ENCODE peak calls at places on chromosome 3, in eight cellular contexts. N is neural progenitor cell; H is PC-9; Z is CD4-positive, CD25-positive, alpha-beta regulatory T cell; A is heart left ventricle; C is A673; L is Caco-2; S is CD8-positive, alpha-beta T cell. Y is an unnamed sample. For H3K4me1 and H3K36me3, the result is how much of the 10 kb centered on the place peaks cover.

GRCh38 chr3:11370961-11371360 is 98.8 kb downstream of the ATG7 start:
- DNase-seq in Z (no peak), N (no peak), L (no peak), H (no peak), C (no peak), A (no peak), S (no peak), Y (no peak)

GRCh38 chr3:123357275-123357674 is 91.6 kb downstream of the ADCY5 start:
- DNase-seq in S (no peak), N (no peak), H (no peak), Z (no peak), A (no peak), L (no peak), C (no peak), Y (no peak)

GRCh38 chr3:103644450-103644849 is 1209.6 kb downstream of the ZPLD1 start:
- DNase-seq in N (no peak), S (no peak), A (no peak), H (no peak), L (no peak), C (no peak), Z (no peak), Y (no peak)

GRCh38 chr3:151976211-151977050 is 103.0 kb downstream of the SUCNR1 start:
- DNase-seq in H (peak), S (no peak), A (no peak), L (no peak), Z (no peak), C (peak), N (no peak), Y (no peak)

GRCh38 chr3:62134061-62134496 is 239.3 kb downstream of the FEZF2 start:
- DNase-seq in L (no peak), H (peak), Z (no peak), C (peak), N (no peak), A (peak), S (no peak), Y (peak)

GRCh38 chr3:194133661-194134230 is 2.2 kb upstream of the HES1 start:
- DNase-seq in S (no peak), H (peak), L (peak), Z (no peak), C (peak), A (peak), N (no peak), Y (peak)

GRCh38 chr3:94772402-94772801 is 709.5 kb downstream of the NSUN3 start:
- DNase-seq in L (no peak), Z (no peak), C (no peak), N (no peak), A (no peak), H (no peak), S (no peak), Y (no peak)

GRCh38 chr3:13221491-13221890 is 148.3 kb upstream of the IQSEC1 start:
- DNase-seq in L (no peak), N (no peak), C (no peak), S (no peak), H (no peak), Z (no peak), A (no peak), Y (no peak)

GRCh38 chr3:148344522-148344921 is 353.2 kb upstream of the AGTR1 start:
- DNase-seq in L (no peak), C (no peak), Z (no peak), N (no peak), H (no peak), A (no peak), S (no peak), Y (no peak)

GRCh38 chr3:13776253-13777050 is 103.4 kb downstream of the WNT7A start:
- DNase-seq in H (no peak), A (no peak), Z (no peak), L (no peak), S (no peak), N (no peak), C (no peak), Y (no peak)

GRCh38 chr3:156674911-156675743 is 737 bp downstream of the TIPARP start:
- DNase-seq in L (peak), C (peak), S (peak), N (peak), Z (peak), H (peak), A (peak), Y (peak)

GRCh38 chr3:47984089-47984759 is 32.0 kb downstream of the MAP4 start:
- DNase-seq in C (peak), H (peak), A (no peak), L (no peak), Z (no peak), S (no peak), N (no peak), Y (no peak)

GRCh38 chr3:128218476-128218829 is 65.2 kb downstream of the EEFSEC start:
- DNase-seq in C (no peak), S (no peak), H (no peak), A (no peak), L (no peak), N (no peak), Z (no peak), Y (no peak)

GRCh38 chr3:168952551-168952950 is 711.0 kb downstream of the MECOM start:
- DNase-seq in A (no peak), L (no peak), Z (no peak), H (no peak), C (peak), N (no peak), S (no peak), Y (no peak)

GRCh38 chr3:179016979-179017670 is 54.5 kb downstream of the ZMAT3 start:
- DNase-seq in C (peak), N (no peak), A (no peak), S (no peak), H (no peak), L (no peak), Z (no peak), Y (no peak)

GRCh38 chr3:172673210-172673679 is 37.6 kb downstream of the NCEH1 start:
- DNase-seq in L (peak), Z (peak), S (peak), A (peak), C (peak), H (peak), N (peak), Y (peak)

GRCh38 chr3:105518806-105519418 is 152.2 kb downstream of the ALCAM start:
- DNase-seq in H (peak), A (no peak), N (peak), C (peak), Z (peak), S (peak), L (no peak), Y (peak)

GRCh38 chr3:51712511-51712931 is 5.7 kb downstream of the GRM2 start:
- DNase-seq in H (no peak), C (no peak), N (no peak), A (no peak), Z (no peak), L (peak), S (peak), Y (no peak)

DNA sequence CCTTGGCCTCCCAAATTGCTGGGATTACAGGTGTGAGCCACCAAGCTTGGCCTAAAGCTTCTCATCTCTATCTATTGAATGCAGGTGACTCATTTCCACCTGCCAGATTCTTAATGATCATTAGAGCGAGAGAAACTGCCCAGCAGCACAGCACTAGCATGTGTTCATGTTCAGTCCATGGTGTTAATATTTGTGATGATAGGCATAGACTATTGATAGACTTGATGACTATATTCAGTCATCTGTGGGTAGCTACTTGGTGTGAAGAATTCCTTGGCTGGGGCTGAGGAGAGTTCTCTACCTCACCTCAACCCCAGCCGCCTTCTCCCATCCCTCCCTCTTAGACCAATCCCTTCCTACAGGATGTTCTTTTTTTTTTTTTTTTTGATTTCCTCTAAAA is 60.0 kb downstream of the ST6GAL1 start:
- DNase-seq in S (no peak), H (peak), L (no peak), A (no peak), N (no peak), C (no peak), Z (no peak), Y (no peak)
- H3K4me1 ChIP-seq in S (under half), H (under half), L (under half), A (under half), N (under half), C (under half), Z (under half), Y (under half)

DNA sequence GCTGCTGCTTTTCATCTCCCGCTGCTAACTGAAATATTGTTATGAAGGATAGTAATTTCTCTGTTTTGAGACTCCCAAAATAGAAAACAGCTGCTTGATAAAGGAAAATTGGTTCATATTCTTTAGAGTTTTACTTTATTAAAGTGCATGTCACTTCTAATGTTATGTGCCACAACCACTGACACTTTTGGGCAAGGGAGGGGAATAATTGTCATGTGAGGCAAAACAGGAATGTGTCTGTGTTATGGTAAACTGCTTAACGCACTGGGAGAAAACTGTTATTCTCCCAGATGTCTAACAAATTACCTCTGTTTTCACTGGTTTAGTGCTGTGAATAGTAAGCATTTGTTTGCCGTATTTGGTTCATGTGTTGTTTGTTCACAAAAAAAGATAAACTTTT is 201.6 kb downstream of the PDZRN3 start:
- DNase-seq in H (no peak), S (no peak), C (no peak), L (no peak), N (no peak), A (no peak), Z (no peak), Y (no peak)
- H3K4me3 ChIP-seq in H (no peak), S (no peak), C (no peak), L (no peak), N (no peak), A (no peak), Z (no peak), Y (no peak)

GRCh38 chr3:15050405-15051092 is 14.6 kb downstream of the MRPS25 start:
- DNase-seq in A (no peak), N (no peak), H (no peak), L (no peak), C (no peak), Z (no peak), S (no peak), Y (no peak)

GRCh38 chr3:15053541-15053940 is 11.6 kb downstream of the MRPS25 start:
- DNase-seq in Z (no peak), C (no peak), A (no peak), S (no peak), H (no peak), N (no peak), L (no peak), Y (no peak)

GRCh38 chr3:15052335-15053242 is 12.5 kb downstream of the MRPS25 start:
- DNase-seq in Z (no peak), A (no peak), L (no peak), H (no peak), S (no peak), N (peak), C (no peak), Y (no peak)

GRCh38 chr3:15049584-15049983 is 15.5 kb downstream of the MRPS25 start:
- DNase-seq in S (no peak), N (no peak), Z (no peak), H (no peak), C (no peak), A (no peak), L (no peak), Y (no peak)

GRCh38 chr3:15051531-15051930 is 13.6 kb downstream of the MRPS25 start:
- DNase-seq in H (peak), C (peak), N (peak), Z (peak), L (peak), A (no peak), S (peak), Y (peak)
- H3K36me3 ChIP-seq in H (under half), C (half or more), N (under half), Z (half or more), L (under half), A (half or more), S (under half), Y (half or more)

GRCh38 chr3:10240799-10241198 is 7.5 kb upstream of the TATDN2 start:
- DNase-seq in H (no peak), A (no peak), C (no peak), Z (no peak), N (no peak), L (no peak), S (no peak), Y (no peak)
- H3K4me1 ChIP-seq in H (under half), A (under half), C (under half), Z (under half), N (under half), L (under half), S (under half), Y (under half)

DNA sequence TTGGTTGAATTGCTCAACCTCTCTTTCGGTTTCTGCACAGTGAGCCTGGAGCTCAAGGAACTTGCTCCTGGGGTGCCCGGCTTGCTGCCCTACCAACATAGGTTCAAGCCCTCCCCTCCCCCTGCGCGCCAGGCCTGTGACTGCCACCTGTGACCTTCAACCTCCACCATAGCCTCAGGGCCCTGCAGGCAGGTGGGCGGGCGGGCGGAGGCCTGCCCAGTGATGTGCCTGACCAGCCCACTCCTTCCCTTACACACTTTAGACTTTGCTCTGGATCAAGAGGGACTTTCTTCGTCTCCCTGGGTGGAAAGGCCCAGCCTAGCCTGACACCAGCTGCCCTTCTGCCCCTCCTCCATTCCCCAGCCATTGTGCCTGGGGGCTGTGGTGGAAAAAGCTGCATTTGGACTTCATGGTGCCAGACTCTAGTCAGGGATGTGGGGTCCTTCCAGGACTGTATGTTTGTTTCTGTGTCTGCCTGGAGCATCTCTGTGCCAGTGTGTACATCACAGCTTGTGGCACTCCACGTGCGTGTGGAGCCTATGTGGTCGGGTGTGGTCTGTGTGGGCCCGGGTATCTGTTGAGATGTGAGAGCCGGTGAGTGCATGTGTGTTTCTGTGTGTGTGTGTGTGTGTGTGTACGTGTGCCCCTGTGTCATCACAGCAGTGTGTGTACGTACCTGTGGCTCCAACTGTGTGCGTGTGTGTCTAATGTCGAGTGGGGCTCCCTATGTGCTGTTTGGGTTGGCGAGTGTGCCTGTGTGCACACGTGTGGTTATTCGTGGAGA is 9.5 kb downstream of the PRKCD start:
- DNase-seq in C (no peak), L (no peak), Z (no peak), N (no peak), H (no peak), A (peak), S (no peak), Y (no peak)
- H3K4me3 ChIP-seq in C (no peak), L (no peak), Z (no peak), N (no peak), H (no peak), A (no peak), S (no peak), Y (no peak)

GRCh38 chr3:45969152-45969551 is 25.9 kb downstream of the CXCR6 start:
- DNase-seq in S (no peak), C (no peak), A (no peak), N (no peak), L (no peak), Z (no peak), H (no peak), Y (no peak)

GRCh38 chr3:45968149-45968548 is 24.9 kb downstream of the CXCR6 start:
- DNase-seq in Z (no peak), A (no peak), C (no peak), L (no peak), H (peak), S (no peak), N (no peak), Y (no peak)

GRCh38 chr3:45967724-45968123 is 24.5 kb downstream of the CXCR6 start:
- DNase-seq in L (no peak), N (no peak), C (no peak), S (no peak), H (no peak), Z (no peak), A (peak), Y (no peak)

GRCh38 chr3:45969953-45970352 is 25.7 kb downstream of the FYCO1 start:
- DNase-seq in H (no peak), S (no peak), A (no peak), C (no peak), L (no peak), Z (no peak), N (no peak), Y (no peak)

DNA sequence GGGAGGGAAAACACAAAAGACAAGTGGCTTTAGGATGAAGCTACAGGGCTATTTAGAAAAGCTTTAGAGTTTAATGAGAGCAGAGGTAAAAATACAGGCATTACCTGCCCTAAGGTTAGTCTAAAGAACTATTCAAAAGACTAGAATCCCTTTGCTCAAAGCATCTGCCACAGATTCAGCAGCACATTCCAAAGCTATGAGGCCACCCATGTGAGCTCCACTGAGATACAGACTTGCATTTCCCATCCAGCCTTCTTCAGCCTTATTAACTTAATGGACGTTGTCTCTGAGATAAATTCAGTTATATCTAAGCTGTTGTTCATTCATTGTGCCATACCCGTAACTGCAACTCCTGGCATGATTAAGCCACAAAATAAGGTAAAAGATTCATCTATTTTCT is 25.4 kb downstream of the CXCR6 start:
- DNase-seq in H (no peak), S (no peak), C (no peak), L (no peak), Z (no peak), N (no peak), A (no peak), Y (no peak)
- H3K36me3 ChIP-seq in H (under half), S (under half), C (under half), L (under half), Z (half or more), N (under half), A (half or more), Y (half or more)

GRCh38 chr3:157794771-157795170 is 291.6 kb upstream of the VEPH1 start:
- DNase-seq in H (no peak), S (no peak), Z (no peak), A (no peak), N (no peak), L (no peak), C (no peak), Y (no peak)
- H3K4me1 ChIP-seq in H (under half), S (under half), Z (under half), A (under half), N (under half), L (under half), C (under half), Y (under half)

GRCh38 chr3:37885831-37886230 is 24.2 kb downstream of the CTDSPL start:
- DNase-seq in H (no peak), N (no peak), C (no peak), S (no peak), L (no peak), Z (no peak), A (no peak), Y (no peak)
- H3K4me3 ChIP-seq in H (no peak), N (no peak), C (no peak), S (no peak), L (no peak), Z (no peak), A (no peak), Y (no peak)

Y was measured in HAP-1.